ENCODE peak calls at places on chromosome 11, in ten cellular contexts. H is lung, U is neural progenitor cell, P is right lobe of liver, E is ovary, A is choroid plexus epithelial cell, C is AG04450, S is breast epithelium, Z is cardiac fibroblast, T is sigmoid colon. Y is an unnamed sample.
A peak's percentile ranks its signal among the peaks of the same experiment; 100 is the strongest.

GRCh38 chr11:114399903-114400221 is 449 bp downstream of the C11orf71 start:
- DNase-seq in H (no peak), U (peak; percentile 85), P (no peak), E (no peak), A (peak; percentile 74), C (no peak), S (peak; percentile 63), Z (no peak), T (no peak), Y (no peak)

GRCh38 chr11:112599861-112600533 is 339.3 kb upstream of the PLET1 start:
- DNase-seq in H (no peak), U (no peak), P (no peak), E (no peak), A (no peak), C (no peak), S (no peak), Z (peak; percentile 11), T (no peak), Y (no peak)

GRCh38 chr11:94767701-94768601 is at the start of gene AMOTL1:
- DNase-seq in H (peak; percentile 91), U (peak; percentile 94), P (peak; percentile 93), E (peak; percentile 81), A (peak; percentile 86), C (peak; percentile 33), S (peak; percentile 70), Z (peak; percentile 90), T (peak; percentile 96), Y (peak; percentile 74)

GRCh38 chr11:16917941-16918340 is 96.3 kb downstream of the PLEKHA7 start:
- DNase-seq in H (no peak), U (no peak), P (no peak), E (no peak), A (no peak), C (no peak), S (no peak), Z (no peak), T (no peak), Y (no peak)

GRCh38 chr11:36240746-36241295 is 48.4 kb downstream of the COMMD9 start:
- DNase-seq in H (no peak), U (no peak), P (no peak), E (no peak), A (no peak), C (no peak), S (no peak), Z (no peak), T (no peak), Y (no peak)

GRCh38 chr11:116454020-116454645 is 318.7 kb downstream of the BUD13 start:
- DNase-seq in H (peak; percentile 39), U (peak; percentile 60), P (no peak), E (peak; percentile 42), A (peak; percentile 28), C (no peak), S (no peak), Z (peak; percentile 52), T (peak; percentile 75), Y (peak; percentile 63)

GRCh38 chr11:8025123-8025522 is 38.0 kb downstream of the EIF3F start:
- DNase-seq in H (no peak), U (no peak), P (no peak), E (no peak), A (no peak), C (no peak), S (no peak), Z (no peak), T (no peak), Y (no peak)

GRCh38 chr11:102453921-102454320 is 1.4 kb upstream of the TMEM123 start:
- DNase-seq in H (no peak), U (no peak), P (no peak), E (no peak), A (no peak), C (no peak), S (no peak), Z (no peak), T (no peak), Y (no peak)

GRCh38 chr11:114377612-114378267 is 22.6 kb downstream of the C11orf71 start:
- DNase-seq in H (no peak), U (no peak), P (no peak), E (no peak), A (no peak), C (no peak), S (no peak), Z (peak; percentile 43), T (no peak), Y (peak; percentile 59)

GRCh38 chr11:70610561-70610960 is 212.2 kb downstream of the CTTN start:
- DNase-seq in H (no peak), U (no peak), P (peak; percentile 31), E (peak; percentile 60), A (peak; percentile 32), C (no peak), S (no peak), Z (peak; percentile 23), T (no peak), Y (no peak)

GRCh38 chr11:68213135-68213515 is at the start of gene KMT5B:
- DNase-seq in H (peak; percentile 50), U (no peak), P (peak; percentile 59), E (peak; percentile 84), A (peak; percentile 68), C (peak; percentile 39), S (peak; percentile 58), Z (peak; percentile 80), T (no peak), Y (peak; percentile 72)

GRCh38 chr11:1560011-1560579 is 12.0 kb downstream of the DUSP8 start:
- DNase-seq in H (no peak), U (no peak), P (no peak), E (no peak), A (no peak), C (no peak), S (no peak), Z (no peak), T (no peak), Y (no peak)

GRCh38 chr11:112871909-112872511 is 89.2 kb upstream of the NCAM1 start:
- DNase-seq in H (no peak), U (no peak), P (no peak), E (no peak), A (no peak), C (no peak), S (no peak), Z (no peak), T (no peak), Y (no peak)

GRCh38 chr11:65743928-65744698 is 23.5 kb upstream of the RNASEH2C start:
- DNase-seq in H (no peak), U (peak; percentile 45), P (no peak), E (no peak), A (peak; percentile 47), C (no peak), S (no peak), Z (peak; percentile 44), T (no peak), Y (peak; percentile 20)

GRCh38 chr11:116262370-116262769 is 510.4 kb downstream of the BUD13 start:
- DNase-seq in H (no peak), U (no peak), P (no peak), E (no peak), A (no peak), C (no peak), S (no peak), Z (no peak), T (no peak), Y (no peak)

DNA sequence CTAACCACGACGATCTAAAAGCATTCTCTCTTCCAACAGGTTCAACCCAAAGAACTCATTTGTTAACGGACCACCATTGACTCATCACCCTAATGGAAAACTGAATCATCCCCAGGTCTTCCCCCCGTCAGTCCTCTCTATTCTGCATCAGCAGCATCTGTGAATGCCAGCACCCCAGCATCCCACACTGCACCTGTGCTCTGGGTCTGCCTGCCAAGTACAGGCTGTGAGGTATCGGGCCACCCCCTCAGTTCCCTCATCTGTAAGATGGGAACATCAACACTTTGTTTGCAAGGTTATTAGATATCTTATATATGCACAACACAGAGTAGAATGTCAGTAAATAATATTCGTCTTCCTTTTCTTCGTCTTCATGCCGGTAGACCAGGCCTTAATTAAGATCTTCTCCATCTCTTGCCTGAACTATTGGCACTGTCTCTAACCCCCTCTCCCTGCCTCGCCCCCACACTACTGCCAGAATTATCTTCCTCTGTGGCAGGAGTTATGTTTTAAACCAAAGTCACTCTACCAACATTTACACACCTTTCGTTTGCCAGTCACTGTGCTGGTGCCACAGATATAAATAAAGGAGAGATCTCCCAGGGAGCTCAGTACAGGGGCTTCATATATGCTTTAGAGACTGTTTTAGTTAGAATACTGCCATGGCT is 7.8 kb upstream of the TMPRSS4 start:
- DNase-seq in H (no peak), U (no peak), P (no peak), E (no peak), A (no peak), C (no peak), S (no peak), Z (no peak), T (no peak), Y (no peak)
- TF ChIP-seq CTCF in H (no peak), U (no peak), P (no peak), E (no peak), A (no peak), C (no peak), S (no peak), Z (no peak), T (no peak), Y (no peak)

GRCh38 chr11:47944555-47945128 is 35.7 kb upstream of the PTPRJ start:
- DNase-seq in H (no peak), U (no peak), P (no peak), E (no peak), A (no peak), C (no peak), S (no peak), Z (no peak), T (no peak), Y (no peak)
- H3K4me3 ChIP-seq in H (no peak overlapping the region), U (peak overlapping the region; percentile 24), P (no peak overlapping the region), E (no peak overlapping the region), A (no peak overlapping the region), C (no peak overlapping the region), S (no peak overlapping the region), Z (no peak overlapping the region), T (no peak overlapping the region), Y (no peak overlapping the region)

GRCh38 chr11:128872094-128872493 is 5.0 kb upstream of the KCNJ1 start:
- DNase-seq in H (no peak), U (no peak), P (no peak), E (no peak), A (no peak), C (no peak), S (no peak), Z (no peak), T (no peak), Y (no peak)
- TF ChIP-seq CTCF in H (no peak), U (no peak), P (no peak), E (no peak), A (no peak), C (no peak), S (no peak), Z (no peak), T (no peak), Y (no peak)

DNA sequence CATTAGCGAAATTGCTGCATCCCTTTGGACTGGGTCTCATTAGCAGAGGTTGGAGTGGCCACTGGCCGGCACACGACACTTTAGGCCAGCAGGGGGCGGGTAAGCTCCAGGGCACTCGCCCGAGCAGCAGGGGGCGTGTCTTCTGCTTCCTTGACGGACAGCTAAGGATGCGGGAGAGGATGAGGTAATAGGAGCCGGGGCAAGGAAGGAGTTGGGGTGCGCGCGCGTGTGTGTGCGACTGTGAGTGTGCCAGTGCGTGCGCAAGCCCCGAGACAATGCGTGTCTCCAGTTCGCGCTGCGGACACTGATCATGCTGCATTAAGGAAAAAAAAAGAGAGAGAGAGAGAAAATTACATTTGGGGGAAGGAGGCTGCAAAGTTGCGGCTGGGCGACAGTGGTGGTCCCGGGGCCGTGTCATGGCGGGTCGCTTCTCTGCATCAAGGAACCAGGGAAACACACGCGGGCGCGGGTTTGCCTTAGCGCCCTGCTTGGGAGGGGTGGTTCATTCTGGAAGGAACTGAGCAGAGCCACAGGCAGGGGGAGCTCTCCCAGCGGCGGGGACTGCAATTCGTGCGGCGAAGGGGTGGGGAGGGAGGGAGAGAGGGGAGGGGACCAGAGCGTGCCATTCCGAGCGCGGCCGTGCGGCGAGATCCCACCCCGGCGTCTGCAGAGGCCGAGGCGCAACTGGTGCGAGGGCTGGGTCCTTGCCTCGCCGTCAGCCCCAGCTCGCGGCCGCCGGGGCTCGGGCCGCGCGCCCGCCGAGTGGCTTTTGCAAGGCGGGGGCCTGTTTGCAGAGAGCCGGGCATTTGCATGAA is at the start of gene DTX4:
- DNase-seq in H (peak; percentile 95), U (peak; percentile 97), P (peak; percentile 95), E (peak; percentile 95), A (peak; percentile 92), C (peak; percentile 76), S (peak; percentile 88), Z (peak; percentile 92), T (peak; percentile 96), Y (peak; percentile 84)
- H3K4me3 ChIP-seq in H (peak within 1 kb of the TSS; percentile 74), U (peak within 1 kb of the TSS; percentile 89), P (peak within 1 kb of the TSS; percentile 74), E (peak within 1 kb of the TSS; percentile 68), A (peak within 1 kb of the TSS; percentile 61), C (peak within 1 kb of the TSS; percentile 71), S (peak within 1 kb of the TSS; percentile 72), Z (peak within 1 kb of the TSS; percentile 64), T (peak within 1 kb of the TSS; percentile 60), Y (peak within 1 kb of the TSS; percentile 75)

Y was measured in fibroblast of the aortic adventitia.